ENCODE peak calls at places on chromosomes 7 and 10, in four cellular contexts. One of them, this sample, is unnamed.

GRCh38 chr10:128463991-128464755 is 337.9 kb upstream of the MKI67 start:
- DNase-seq in heart left ventricle: no peak
- DNase-seq in IMR-90: peak
- DNase-seq in B cell: peak
- DNase-seq in this sample: no peak

GRCh38 chr10:70528726-70529362 is 50.3 kb downstream of the PALD1 start:
- DNase-seq in heart left ventricle: no peak
- DNase-seq in B cell: no peak
- DNase-seq in IMR-90: peak
- DNase-seq in this sample: no peak

GRCh38 chr10:121448768-121449456 is 149.3 kb downstream of the FGFR2 start:
- DNase-seq in IMR-90: no peak
- DNase-seq in B cell: no peak
- DNase-seq in heart left ventricle: no peak
- DNase-seq in this sample: no peak

GRCh38 chr7:128202287-128202957 is 38.7 kb upstream of the LEP start:
- DNase-seq in IMR-90: no peak
- DNase-seq in heart left ventricle: no peak
- DNase-seq in B cell: no peak
- DNase-seq in this sample: no peak

GRCh38 chr10:52115823-52116222 is 198.3 kb upstream of the DKK1 start:
- DNase-seq in IMR-90: peak
- DNase-seq in B cell: no peak
- DNase-seq in heart left ventricle: no peak
- DNase-seq in this sample: no peak

GRCh38 chr7:141335164-141335563 is 216.0 kb upstream of the AGK start:
- DNase-seq in IMR-90: no peak
- DNase-seq in heart left ventricle: no peak
- DNase-seq in B cell: no peak
- DNase-seq in this sample: no peak

GRCh38 chr10:5775705-5776104 is 37.5 kb downstream of the GDI2 start:
- DNase-seq in B cell: peak
- DNase-seq in IMR-90: no peak
- DNase-seq in heart left ventricle: peak
- DNase-seq in this sample: no peak

GRCh38 chr10:130333185-130333584 is 197.0 kb downstream of the GLRX3 start:
- DNase-seq in B cell: no peak
- DNase-seq in IMR-90: no peak
- DNase-seq in heart left ventricle: no peak
- DNase-seq in this sample: no peak

GRCh38 chr7:5854738-5855137 is 25.9 kb upstream of the OCM start:
- DNase-seq in heart left ventricle: no peak
- DNase-seq in IMR-90: no peak
- DNase-seq in B cell: no peak
- DNase-seq in this sample: no peak